ENCODE peak calls at places on chromosomes 2 and 18, in five cellular contexts. C, E, W, G and M are unnamed samples.

GRCh38 chr2:121888189-121888557 is 132.7 kb downstream of the TSN start:
- DNase-seq in C (no peak), E (no peak), W (no peak), G (no peak), M (no peak)

GRCh38 chr18:62151068-62151771 is 35.6 kb downstream of the PIGN start:
- DNase-seq in C (no peak), E (no peak), W (no peak), G (no peak), M (no peak)

GRCh38 chr18:7575465-7576026 is 8.4 kb downstream of the PTPRM start:
- DNase-seq in C (no peak), E (no peak), W (no peak), G (no peak), M (no peak)

GRCh38 chr2:70685771-70686171 is 82.2 kb downstream of the ADD2 start:
- DNase-seq in C (peak; percentile 20), E (no peak), W (no peak), G (no peak), M (no peak)

GRCh38 chr2:25174192-25174861 is 5.9 kb upstream of the POMC start:
- DNase-seq in C (no peak), E (no peak), W (no peak), G (no peak), M (no peak)

GRCh38 chr18:31232000-31232399 is 69.3 kb upstream of the DSC1 start:
- DNase-seq in C (no peak), E (no peak), W (no peak), G (no peak), M (no peak)

GRCh38 chr2:169480079-169480465 is 778 bp downstream of the BBS5 start:
- DNase-seq in C (no peak), E (no peak), W (no peak), G (no peak), M (no peak)

GRCh38 chr2:36556847-36557246 is 41.1 kb downstream of the FEZ2 start:
- DNase-seq in C (no peak), E (no peak), W (no peak), G (no peak), M (no peak)

GRCh38 chr2:215493370-215493769 is 57.5 kb upstream of the FN1 start:
- DNase-seq in C (no peak), E (no peak), W (no peak), G (no peak), M (no peak)

GRCh38 chr2:159615936-159616733 is at the start of gene BAZ2B:
- DNase-seq in C (no peak), E (peak; percentile 38), W (peak; percentile 84), G (peak; percentile 56), M (peak; percentile 57)

GRCh38 chr2:240601831-240602160 is 15.3 kb downstream of the CAPN10 start:
- DNase-seq in C (peak; percentile 66), E (no peak), W (peak; percentile 60), G (peak; percentile 4), M (no peak)

GRCh38 chr2:233059797-233060499 is at the start of gene INPP5D:
- DNase-seq in C (peak; percentile 95), E (peak; percentile 68), W (peak; percentile 77), G (peak; percentile 31), M (peak; percentile 51)

GRCh38 chr2:109143214-109144187 is 14.5 kb downstream of the SH3RF3 start:
- DNase-seq in C (no peak), E (no peak), W (peak; percentile 8), G (no peak), M (no peak)

GRCh38 chr2:103135679-103136078 is 373.8 kb downstream of the TMEM182 start:
- DNase-seq in C (no peak), E (no peak), W (no peak), G (no peak), M (no peak)

GRCh38 chr2:12451726-12452125 is 265.0 kb upstream of the TRIB2 start:
- DNase-seq in C (no peak), E (no peak), W (no peak), G (no peak), M (no peak)

GRCh38 chr2:176652300-176653182 is 383.3 kb downstream of the MTX2 start:
- DNase-seq in C (no peak), E (peak; percentile 21), W (no peak), G (no peak), M (peak; percentile 12)

GRCh38 chr2:162125138-162125537 is 26.9 kb downstream of the GCG start:
- DNase-seq in C (no peak), E (no peak), W (no peak), G (no peak), M (no peak)

GRCh38 chr2:65675350-65675749 is 243.0 kb upstream of the SPRED2 start:
- DNase-seq in C (no peak), E (no peak), W (no peak), G (no peak), M (no peak)

GRCh38 chr2:154616659-154617058 is 81.8 kb upstream of the KCNJ3 start:
- DNase-seq in C (no peak), E (no peak), W (no peak), G (peak; percentile 6), M (no peak)

GRCh38 chr2:98347298-98348065 is 1.2 kb downstream of the CNGA3 start:
- DNase-seq in C (no peak), E (no peak), W (no peak), G (no peak), M (no peak)

GRCh38 chr18:51361130-51361860 is 163.8 kb upstream of the MEX3C start:
- DNase-seq in C (no peak), E (peak; percentile 18), W (no peak), G (no peak), M (no peak)

GRCh38 chr2:67075056-67075455 is 322.1 kb upstream of the ETAA1 start:
- DNase-seq in C (no peak), E (no peak), W (no peak), G (no peak), M (no peak)

GRCh38 chr2:150487537-150488429 is at the start of gene RND3:
- DNase-seq in C (peak; percentile 84), E (peak; percentile 96), W (peak; percentile 98), G (peak; percentile 93), M (peak; percentile 91)

GRCh38 chr18:46042571-46043123 is 29.4 kb downstream of the PSTPIP2 start:
- DNase-seq in C (no peak), E (no peak), W (no peak), G (no peak), M (no peak)

GRCh38 chr2:85215074-85216050 is 82.2 kb downstream of the TCF7L1 start:
- DNase-seq in C (no peak), E (no peak), W (no peak), G (peak; percentile 39), M (no peak)

GRCh38 chr2:10265328-10266132 is 37.2 kb upstream of the HPCAL1 start:
- DNase-seq in C (peak; percentile 57), E (no peak), W (peak; percentile 70), G (no peak), M (no peak)

GRCh38 chr2:126657636-126658315 is 1.8 kb downstream of the GYPC start:
- DNase-seq in C (peak; percentile 96), E (peak; percentile 77), W (peak; percentile 92), G (peak; percentile 89), M (peak; percentile 76)

GRCh38 chr2:85843543-85843942 is 45.2 kb downstream of the ST3GAL5 start:
- DNase-seq in C (no peak), E (no peak), W (no peak), G (no peak), M (no peak)

GRCh38 chr18:75215663-75216062 is 5.1 kb downstream of the TSHZ1 start:
- DNase-seq in C (no peak), E (no peak), W (no peak), G (no peak), M (no peak)

GRCh38 chr2:104804148-104804890 is 49.6 kb upstream of the POU3F3 start:
- DNase-seq in C (no peak), E (no peak), W (no peak), G (no peak), M (no peak)

GRCh38 chr18:3468833-3469232 is 18.9 kb downstream of the TGIF1 start:
- DNase-seq in C (no peak), E (no peak), W (no peak), G (no peak), M (no peak)

GRCh38 chr2:86608832-86609231 is 14.8 kb downstream of the RNF103 start:
- DNase-seq in C (no peak), E (no peak), W (no peak), G (no peak), M (no peak)

GRCh38 chr2:178205853-178206516 is 11.7 kb downstream of the OSBPL6 start:
- DNase-seq in C (no peak), E (no peak), W (no peak), G (no peak), M (no peak)

GRCh38 chr2:63283273-63283672 is 232.6 kb downstream of the OTX1 start:
- DNase-seq in C (no peak), E (no peak), W (no peak), G (no peak), M (no peak)

GRCh38 chr2:215190588-215190987 is 52.2 kb upstream of the ABCA12 start:
- DNase-seq in C (no peak), E (no peak), W (no peak), G (no peak), M (no peak)

GRCh38 chr2:219627105-219628100 is at the start of gene SLC4A3:
- DNase-seq in C (peak; percentile 73), E (no peak), W (peak; percentile 76), G (no peak), M (peak; percentile 55)

DNA sequence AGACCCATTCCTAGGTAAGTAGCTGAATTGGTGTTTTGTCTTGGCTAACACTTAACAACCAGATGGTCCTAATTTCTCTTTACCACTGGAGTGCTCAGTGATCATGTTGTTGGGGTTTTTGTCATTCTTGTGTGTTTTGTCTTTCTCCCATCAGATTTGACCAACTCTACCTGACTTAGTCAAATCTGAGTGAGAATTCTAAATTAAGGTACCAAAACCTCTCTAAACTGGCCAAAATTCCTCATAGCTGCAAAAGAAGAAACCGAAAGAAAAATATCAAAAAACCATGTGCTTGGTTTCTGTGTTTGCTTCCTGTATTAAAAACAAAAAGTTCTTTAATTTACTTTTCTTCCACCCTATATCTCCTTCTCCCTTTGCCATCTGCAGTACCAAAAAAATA is 350.7 kb upstream of the SPHKAP start:
- DNase-seq in C (no peak), E (no peak), W (no peak), G (no peak), M (no peak)
- H3K9me3 ChIP-seq in C (peaks cover 74% of the 10 kb centered on the region), E (peaks cover 26% of the 10 kb centered on the region), W (peaks cover 2% of the 10 kb centered on the region), G (no peaks in the 10 kb centered on the region), M (no peaks in the 10 kb centered on the region)

GRCh38 chr2:170817999-170818293 is 1.3 kb downstream of the GAD1 start:
- DNase-seq in C (no peak), E (no peak), W (peak; percentile 82), G (no peak), M (no peak)
- H3K27me3 ChIP-seq in C (peaks cover 100% of the 10 kb centered on the region), E (peaks cover 100% of the 10 kb centered on the region), W (no peaks in the 10 kb centered on the region), G (peaks cover 100% of the 10 kb centered on the region), M (peaks cover 100% of the 10 kb centered on the region)

GRCh38 chr2:46847185-46847710 is 68.4 kb downstream of the MCFD2 start:
- DNase-seq in C (no peak), E (peak; percentile 95), W (peak; percentile 95), G (peak; percentile 82), M (peak; percentile 91)
- H3K4me1 ChIP-seq in C (peaks cover 35% of the 10 kb centered on the region), E (peaks cover 55% of the 10 kb centered on the region), W (peaks cover 4% of the 10 kb centered on the region), G (peaks cover 61% of the 10 kb centered on the region), M (peaks cover 71% of the 10 kb centered on the region)

GRCh38 chr2:4174796-4175195 is 471.4 kb downstream of the DCDC2C start:
- DNase-seq in C (no peak), E (no peak), W (no peak), G (no peak), M (no peak)

DNA sequence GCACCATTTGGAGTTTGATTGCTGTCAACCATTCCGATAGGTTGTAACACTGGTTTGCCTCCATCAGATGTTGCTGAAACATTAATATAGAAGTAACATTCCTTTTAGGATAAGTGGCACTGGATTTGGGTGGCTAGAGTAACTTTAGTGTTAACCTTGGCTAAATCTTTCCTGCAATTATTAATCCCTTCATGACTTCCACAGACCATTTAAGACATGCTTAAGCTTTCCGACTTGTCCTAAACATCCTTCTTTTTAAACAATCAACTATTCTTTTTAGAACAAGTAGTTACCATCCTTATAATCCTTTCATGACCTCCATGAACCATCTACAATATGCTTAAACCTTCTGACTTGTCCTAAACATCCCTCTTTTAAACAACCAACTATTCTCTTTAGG is 465.5 kb downstream of the DCDC2C start:
- DNase-seq in C (no peak), E (no peak), W (no peak), G (no peak), M (no peak)
- H3K9me3 ChIP-seq in C (peaks cover 82% of the 10 kb centered on the region), E (peaks cover 32% of the 10 kb centered on the region), W (peaks cover 4% of the 10 kb centered on the region), G (no peaks in the 10 kb centered on the region), M (peaks cover 65% of the 10 kb centered on the region)